ENCODE peak calls at places on chromosomes 16 and 17, in four cellular contexts. T is GM20000, Y is GM12865, J is GM13976. S is an unnamed sample.

GRCh38 chr16:13767215-13767614 is 152.7 kb upstream of the ERCC4 start:
- DNase-seq in T (no peak), Y (no peak), J (no peak), S (no peak)

GRCh38 chr17:57774872-57775271 is 29.8 kb upstream of the CCDC182 start:
- DNase-seq in T (no peak), Y (no peak), J (no peak), S (no peak)

GRCh38 chr17:57668332-57668731 is 76.8 kb downstream of the CCDC182 start:
- DNase-seq in T (no peak), Y (no peak), J (no peak), S (no peak)

GRCh38 chr17:3865166-3865565 is 19.1 kb upstream of the NCBP3 start:
- DNase-seq in T (no peak), Y (no peak), J (no peak), S (no peak)

GRCh38 chr16:21263640-21264211 is 14.4 kb downstream of the CRYM start:
- DNase-seq in T (peak; percentile 66), Y (peak; percentile 67), J (peak; percentile 58), S (peak; percentile 42)

GRCh38 chr16:81583893-81584705 is 139.5 kb downstream of the CMIP start:
- DNase-seq in T (no peak), Y (no peak), J (no peak), S (no peak)

GRCh38 chr16:11224096-11224893 is 31.7 kb downstream of the SOCS1 start:
- DNase-seq in T (peak; percentile 81), Y (peak; percentile 89), J (peak; percentile 87), S (peak; percentile 73)

GRCh38 chr17:4483012-4483840 is 15.5 kb upstream of the SPNS2 start:
- DNase-seq in T (no peak), Y (no peak), J (no peak), S (no peak)

GRCh38 chr17:2214887-2215615 is 88.5 kb downstream of the SMG6 start:
- DNase-seq in T (no peak), Y (peak; percentile 56), J (no peak), S (no peak)

GRCh38 chr16:15847621-15848175 is 9.1 kb downstream of the MYH11 start:
- DNase-seq in T (no peak), Y (no peak), J (no peak), S (no peak)

GRCh38 chr16:85615852-85616607 is 2.9 kb downstream of the GSE1 start:
- DNase-seq in T (peak; percentile 93), Y (peak; percentile 95), J (peak; percentile 93), S (peak; percentile 92)

GRCh38 chr17:65749479-65749878 is 188.0 kb upstream of the AXIN2 start:
- DNase-seq in T (no peak), Y (no peak), J (no peak), S (no peak)

GRCh38 chr16:86874141-86874540 is 295.8 kb downstream of the FOXL1 start:
- DNase-seq in T (peak; percentile 65), Y (peak; percentile 5), J (peak; percentile 54), S (peak; percentile 55)

GRCh38 chr16:65388592-65388991 is 266.7 kb upstream of the CDH11 start:
- DNase-seq in T (no peak), Y (no peak), J (no peak), S (no peak)

GRCh38 chr16:25108054-25108453 is 3.5 kb upstream of the LCMT1 start:
- DNase-seq in T (peak; percentile 36), Y (peak; percentile 67), J (peak; percentile 41), S (peak; percentile 43)

GRCh38 chr16:25107466-25107792 is 4.1 kb upstream of the LCMT1 start:
- DNase-seq in T (no peak), Y (no peak), J (no peak), S (no peak)

GRCh38 chr16:25109643-25110042 is 1.9 kb upstream of the LCMT1 start:
- DNase-seq in T (no peak), Y (no peak), J (no peak), S (no peak)

GRCh38 chr16:25110392-25110947 is 1.1 kb upstream of the LCMT1 start:
- DNase-seq in T (no peak), Y (peak; percentile 21), J (no peak), S (no peak)

DNA sequence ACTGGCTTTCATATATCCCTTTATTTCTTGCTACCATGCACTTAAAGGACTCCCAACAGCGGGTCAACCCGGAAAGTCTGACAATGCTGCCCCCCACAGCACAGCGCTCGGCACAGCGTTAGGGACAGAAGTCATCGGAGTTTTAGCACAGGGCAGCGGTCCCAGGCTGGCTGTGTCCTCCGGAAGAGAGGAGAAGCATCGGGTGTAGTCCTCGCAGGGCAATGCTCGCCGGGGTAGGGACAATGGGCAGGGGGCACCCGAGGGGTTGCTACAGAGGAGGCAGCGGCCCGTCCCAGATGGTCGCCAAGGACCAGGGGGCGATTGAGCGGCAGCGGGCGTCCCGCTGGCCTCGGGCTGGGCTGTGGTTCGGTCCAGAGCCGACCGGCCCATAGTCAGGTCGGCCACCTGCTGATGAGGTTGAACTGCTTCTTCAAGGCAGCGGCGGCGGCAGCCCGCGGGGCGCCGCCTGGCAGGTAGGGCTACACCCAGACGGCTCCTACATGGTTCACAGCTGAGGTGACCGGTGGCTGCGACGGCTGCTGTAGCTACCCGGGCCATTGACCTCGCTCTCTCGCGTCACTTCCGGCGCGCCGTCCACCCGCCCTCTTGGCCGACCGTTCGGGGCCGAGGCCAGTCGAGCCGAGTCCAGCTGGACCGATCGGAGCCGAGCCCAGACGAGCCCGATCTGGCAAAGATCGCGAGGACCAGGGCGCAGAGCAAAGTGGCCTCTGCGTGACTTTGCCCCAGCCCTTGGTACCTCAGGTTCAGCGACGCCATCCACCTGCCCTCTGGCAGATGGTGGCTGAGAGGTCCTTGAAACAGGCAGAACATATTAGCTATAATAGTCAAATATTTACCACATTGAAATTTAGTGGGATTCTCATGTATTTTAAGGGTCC is 4.7 kb upstream of the LCMT1 start:
- DNase-seq in T (peak; percentile 89), Y (peak; percentile 91), J (peak; percentile 95), S (peak; percentile 92)
- TF ChIP-seq CTCF in T (peak; percentile 33), Y (peak; percentile 36), J (peak; percentile 59), S (peak; percentile 65)

GRCh38 chr17:80030730-80031410 is 4.8 kb downstream of the TBC1D16 start:
- DNase-seq in T (no peak), Y (no peak), J (no peak), S (no peak)
- TF ChIP-seq CTCF in T (no peak), Y (no peak), J (no peak), S (no peak)

GRCh38 chr17:38917259-38917658 is 8.2 kb upstream of the LASP1NB start:
- DNase-seq in T (no peak), Y (no peak), J (no peak), S (no peak)
- TF ChIP-seq CTCF in T (no peak), Y (no peak), J (no peak), S (no peak)

GRCh38 chr17:29933379-29933778 is 3.4 kb upstream of the SSH2 start:
- DNase-seq in T (no peak), Y (no peak), J (no peak), S (no peak)
- TF ChIP-seq CTCF in T (no peak), Y (no peak), J (no peak), S (peak; percentile 12)